ENCODE peak calls at places on chromosomes 13 and 19, in five cellular contexts. U is left lung, G is neural crest cell, X is thoracic aorta, M is endothelial cell. J is an unnamed sample.

GRCh38 chr13:28539625-28540286 is 44.8 kb upstream of the FLT1 start:
- DNase-seq in M (no peak), X (no peak), U (no peak), G (no peak), J (no peak)

GRCh38 chr13:42378383-42378780 is 106.4 kb downstream of the AKAP11 start:
- DNase-seq in M (no peak), G (no peak), X (no peak), U (no peak), J (no peak)

GRCh38 chr19:3055741-3056453 is 6.4 kb downstream of the TLE5 start:
- DNase-seq in G (no peak), M (no peak), X (no peak), U (peak), J (no peak)

GRCh38 chr13:51255556-51255955 is 33.4 kb downstream of the FAM124A start:
- DNase-seq in M (no peak), G (no peak), U (no peak), X (no peak), J (no peak)

GRCh38 chr19:43798546-43799409 is 3.5 kb downstream of the LYPD5 start:
- DNase-seq in U (peak), G (no peak), M (no peak), X (no peak), J (no peak)

GRCh38 chr19:30313353-30313750 is 58.8 kb upstream of the ZNF536 start:
- DNase-seq in U (no peak), G (no peak), M (no peak), X (no peak), J (no peak)

GRCh38 chr13:101552286-101552685 is 99.8 kb downstream of the ITGBL1 start:
- DNase-seq in M (no peak), G (no peak), X (no peak), U (no peak), J (no peak)

GRCh38 chr19:17946965-17947784 is 14.4 kb downstream of the CCDC124 start:
- DNase-seq in G (peak), U (no peak), M (no peak), X (no peak), J (no peak)

GRCh38 chr13:110006304-110006703 is 219.9 kb upstream of the IRS2 start:
- DNase-seq in M (no peak), U (no peak), X (no peak), G (no peak), J (no peak)

GRCh38 chr19:47310819-47311218 is 1.2 kb downstream of the C5AR1 start:
- DNase-seq in M (no peak), G (no peak), X (no peak), U (peak), J (peak)

GRCh38 chr19:18128044-18128443 is 24.9 kb upstream of the PIK3R2 start:
- DNase-seq in U (no peak), M (no peak), X (no peak), G (no peak), J (peak)

GRCh38 chr19:17296278-17296677 is 6.9 kb downstream of the ABHD8 start:
- DNase-seq in U (no peak), G (no peak), X (no peak), M (no peak), J (no peak)

GRCh38 chr13:91058919-91059318 is 288.6 kb upstream of the MIR17HG start:
- DNase-seq in X (no peak), M (no peak), G (no peak), U (no peak), J (no peak)

GRCh38 chr13:99357149-99357596 is 50.0 kb upstream of the GPR183 start:
- DNase-seq in U (no peak), X (no peak), G (no peak), M (no peak), J (no peak)

GRCh38 chr13:44050450-44051063 is 170.9 kb downstream of the LACC1 start:
- DNase-seq in U (no peak), G (no peak), X (no peak), M (no peak), J (no peak)

GRCh38 chr13:53250272-53250875 is 221.8 kb downstream of the OLFM4 start:
- DNase-seq in X (no peak), U (no peak), M (peak), G (peak), J (no peak)

GRCh38 chr13:24107955-24108614 is 52.4 kb upstream of the SPATA13 start:
- DNase-seq in X (no peak), U (no peak), G (no peak), M (no peak), J (no peak)

GRCh38 chr19:35901854-35902661 is at the start of gene HCST:
- DNase-seq in U (peak), M (no peak), G (no peak), X (no peak), J (peak)

GRCh38 chr19:11168568-11168967 is 13.0 kb upstream of the SPC24 start:
- DNase-seq in X (no peak), G (no peak), M (no peak), U (no peak), J (no peak)

GRCh38 chr19:35216026-35216832 is 12.3 kb downstream of the FAM187B start:
- DNase-seq in M (no peak), X (no peak), G (no peak), U (no peak), J (peak)

GRCh38 chr19:6613711-6614110 is 22.8 kb upstream of the CD70 start:
- DNase-seq in X (no peak), M (no peak), G (no peak), U (no peak), J (peak)

GRCh38 chr19:4472174-4472974 is at the start of gene HDGFL2:
- DNase-seq in M (no peak), G (no peak), X (no peak), U (no peak), J (no peak)

GRCh38 chr19:29001922-29002247 is 211.1 kb downstream of the UQCRFS1 start:
- DNase-seq in M (no peak), U (no peak), G (no peak), X (no peak), J (no peak)

GRCh38 chr19:46697142-46697960 is 19.6 kb downstream of the PRKD2 start:
- DNase-seq in M (peak), U (peak), G (peak), X (peak), J (peak)

GRCh38 chr19:38255759-38256052 is 468 bp downstream of the PPP1R14A start:
- DNase-seq in X (no peak), M (no peak), U (no peak), G (no peak), J (no peak)

GRCh38 chr19:33674575-33675367 is 53.0 kb downstream of the CHST8 start:
- DNase-seq in U (no peak), X (no peak), G (no peak), M (no peak), J (no peak)

GRCh38 chr19:6767081-6767356 is 216 bp downstream of the SH2D3A start:
- DNase-seq in X (no peak), U (no peak), G (no peak), M (no peak), J (no peak)

GRCh38 chr13:113558461-113558860 is 26.1 kb upstream of the TFDP1 start:
- DNase-seq in U (no peak), G (no peak), X (no peak), M (no peak), J (no peak)

GRCh38 chr19:5481957-5482356 is 26.7 kb downstream of the ZNRF4 start:
- DNase-seq in G (no peak), M (no peak), X (no peak), U (no peak), J (no peak)

GRCh38 chr19:46602392-46603194 is 1.5 kb downstream of the CALM3 start:
- DNase-seq in M (peak), G (no peak), X (no peak), U (no peak), J (no peak)

GRCh38 chr19:45717983-45718650 is 12.6 kb downstream of the FBXO46 start:
- DNase-seq in G (no peak), X (no peak), M (no peak), U (no peak), J (no peak)

GRCh38 chr13:35727881-35728280 is 251.4 kb upstream of the MAB21L1 start:
- DNase-seq in X (no peak), G (no peak), M (no peak), U (no peak), J (no peak)

GRCh38 chr19:30446844-30447243 is 74.7 kb downstream of the ZNF536 start:
- DNase-seq in G (no peak), X (no peak), U (no peak), M (no peak), J (no peak)

GRCh38 chr13:101576452-101576851 is 124.0 kb downstream of the ITGBL1 start:
- DNase-seq in G (no peak), U (no peak), X (no peak), M (no peak), J (no peak)

GRCh38 chr19:862529-863304 is 3.3 kb downstream of the CFD start:
- DNase-seq in U (peak), G (peak), M (peak), X (no peak), J (peak)

GRCh38 chr19:861756-862528 is 2.5 kb downstream of the CFD start:
- DNase-seq in X (no peak), M (no peak), U (no peak), G (peak), J (no peak)

GRCh38 chr19:858868-859843 is at the start of gene CFD:
- DNase-seq in M (no peak), X (no peak), U (peak), G (no peak), J (peak)

GRCh38 chr19:861099-861755 is 1.8 kb downstream of the CFD start:
- DNase-seq in G (no peak), X (no peak), U (no peak), M (no peak), J (no peak)

GRCh38 chr19:860481-861098 is 1.1 kb downstream of the CFD start:
- DNase-seq in X (no peak), U (no peak), G (no peak), M (peak), J (no peak)
- TF ChIP-seq CTCF in X (no peak), U (no peak), G (no peak), M (no peak), J (peak)

DNA sequence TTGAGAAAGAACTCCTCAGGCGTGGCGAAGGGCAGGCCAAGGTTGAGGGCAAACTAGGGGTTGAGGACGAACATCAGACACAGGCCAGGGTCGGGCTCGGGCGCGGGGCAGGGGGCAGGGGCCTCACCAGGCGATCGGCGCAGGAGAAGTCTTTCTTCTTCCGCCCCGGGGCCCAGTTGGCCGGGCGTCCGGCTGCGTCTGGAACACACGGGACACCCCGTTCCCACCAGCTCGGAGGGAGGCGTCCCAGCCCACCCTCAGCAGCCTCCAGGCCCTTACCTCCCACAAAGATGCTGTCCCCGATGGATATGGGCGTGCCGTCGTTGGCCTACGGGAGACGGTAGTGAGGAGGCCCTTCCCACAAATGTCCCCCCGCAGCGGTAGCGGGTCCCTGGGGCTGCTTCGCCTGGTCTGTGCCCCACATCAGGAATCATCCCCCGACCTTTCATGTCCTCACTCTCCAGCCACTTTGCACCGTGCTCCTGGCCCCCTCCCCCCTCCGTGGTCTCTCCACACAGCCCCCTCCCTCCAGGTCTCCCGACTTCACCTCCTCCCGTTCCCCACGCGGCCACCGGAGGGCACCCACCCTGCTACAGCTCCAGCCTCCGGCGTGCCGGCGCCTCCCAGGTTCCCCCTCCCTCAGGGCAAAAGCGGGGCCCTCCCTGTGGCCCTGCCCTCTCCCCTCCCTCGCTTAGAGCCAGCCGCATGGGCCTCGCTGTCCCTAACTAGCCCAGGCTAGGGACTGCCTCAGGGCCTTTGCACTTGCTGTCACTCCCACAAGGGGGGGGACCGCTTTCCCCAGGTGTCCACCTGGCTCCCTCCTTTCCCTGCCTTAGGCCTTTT is 4.7 kb downstream of the PNKP start:
- DNase-seq in M (peak), U (peak), G (no peak), X (no peak), J (peak)
- TF ChIP-seq CTCF in M (no peak), U (no peak), G (peak), X (no peak), J (peak)

GRCh38 chr13:95480131-95480545 is 72.4 kb upstream of the CLDN10 start:
- DNase-seq in U (peak), G (no peak), X (no peak), M (no peak), J (peak)

GRCh38 chr13:95471960-95472359 is 80.6 kb upstream of the CLDN10 start:
- DNase-seq in G (no peak), U (no peak), M (no peak), X (no peak), J (no peak)

GRCh38 chr13:95477187-95477586 is 75.3 kb upstream of the CLDN10 start:
- DNase-seq in X (no peak), U (no peak), M (no peak), G (no peak), J (no peak)

GRCh38 chr13:95479706-95480105 is 72.8 kb upstream of the CLDN10 start:
- DNase-seq in G (no peak), M (no peak), X (no peak), U (no peak), J (no peak)

GRCh38 chr13:95474992-95475391 is 77.5 kb upstream of the CLDN10 start:
- DNase-seq in M (peak), G (no peak), U (no peak), X (no peak), J (no peak)
- TF ChIP-seq CTCF in M (no peak), G (no peak), U (no peak), X (no peak), J (no peak)

GRCh38 chr13:74026753-74027152 is 107.5 kb downstream of the KLF12 start:
- DNase-seq in U (no peak), M (peak), X (no peak), G (no peak), J (no peak)

GRCh38 chr13:74025369-74025768 is 108.8 kb downstream of the KLF12 start:
- DNase-seq in M (no peak), G (no peak), X (no peak), U (no peak), J (no peak)

GRCh38 chr13:74021507-74021906 is 112.7 kb downstream of the KLF12 start:
- DNase-seq in G (no peak), M (no peak), U (no peak), X (no peak), J (no peak)

GRCh38 chr13:74024856-74025255 is 109.3 kb downstream of the KLF12 start:
- DNase-seq in U (no peak), M (no peak), G (no peak), X (no peak), J (no peak)

DNA sequence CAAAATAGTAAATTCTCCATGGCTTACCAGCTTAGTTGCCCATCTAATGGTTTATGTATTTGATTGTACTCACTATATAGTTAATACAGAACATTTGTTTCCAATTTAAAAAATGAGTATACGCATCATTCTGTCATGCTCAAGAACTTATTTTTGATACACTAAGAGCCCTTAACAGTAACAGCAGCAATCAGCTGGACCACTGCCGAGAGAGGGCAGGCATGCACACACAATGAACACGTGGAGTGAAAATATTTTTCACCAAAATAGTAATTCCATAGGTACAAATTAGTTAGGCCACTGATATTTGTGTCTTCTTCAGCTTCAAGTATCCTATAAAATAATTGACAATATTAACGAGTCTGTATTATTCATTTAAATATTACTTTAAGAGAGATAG is 109.9 kb downstream of the KLF12 start:
- DNase-seq in X (no peak), U (no peak), G (no peak), M (no peak), J (no peak)
- TF ChIP-seq CTCF in X (no peak), U (no peak), G (no peak), M (no peak), J (no peak)

GRCh38 chr13:27120011-27120410 is 51.6 kb downstream of the USP12 start:
- DNase-seq in G (no peak), M (no peak), U (no peak), X (no peak), J (no peak)

GRCh38 chr13:27117158-27117557 is 54.5 kb downstream of the USP12 start:
- DNase-seq in M (no peak), X (no peak), U (no peak), G (no peak), J (no peak)

GRCh38 chr13:27117947-27118346 is 53.7 kb downstream of the USP12 start:
- DNase-seq in X (no peak), G (no peak), U (no peak), M (no peak), J (no peak)

GRCh38 chr13:27120811-27121210 is 50.8 kb downstream of the USP12 start:
- DNase-seq in M (no peak), X (no peak), G (no peak), U (no peak), J (no peak)

DNA sequence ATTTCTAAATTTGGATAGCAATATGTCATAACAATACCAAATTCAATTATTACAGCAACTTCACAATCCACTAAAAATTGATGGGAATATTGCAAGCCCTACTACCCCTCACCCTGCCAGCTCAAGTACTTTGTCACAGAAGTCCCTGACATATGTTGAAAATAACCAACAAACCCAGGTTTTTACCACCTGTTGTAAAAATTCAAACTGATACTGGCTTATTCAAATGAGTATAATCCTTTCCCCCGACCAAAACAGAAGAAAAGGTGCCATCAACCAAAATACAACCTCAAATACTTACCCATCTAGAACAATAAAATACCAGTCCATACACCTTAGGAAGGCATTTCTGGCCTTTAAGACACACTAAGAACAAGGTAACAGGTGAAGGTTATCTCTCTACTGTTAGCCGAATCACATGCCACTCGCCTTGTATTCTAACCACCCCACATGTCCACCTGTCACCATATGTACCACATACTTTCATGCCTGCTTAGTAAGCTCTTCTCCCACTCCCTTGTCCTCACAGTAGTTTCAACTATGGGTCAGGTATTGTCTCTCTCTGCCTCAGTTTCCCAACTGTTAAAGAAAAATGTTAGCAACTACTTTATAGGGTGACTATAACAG is 53.1 kb downstream of the USP12 start:
- DNase-seq in X (no peak), G (no peak), U (no peak), M (no peak), J (no peak)
- TF ChIP-seq CTCF in X (no peak), G (no peak), U (no peak), M (no peak), J (no peak)